ENCODE peak calls at places on chromosomes 13 and 19, in seven cellular contexts. H, K, F, S, X, E and P are unnamed samples.

GRCh38 chr13:90233933-90234672 is 1113.4 kb upstream of the MIR17HG start:
- DNase-seq in E (no peak), H (no peak), F (no peak), S (no peak), K (no peak), X (no peak), P (no peak)

GRCh38 chr19:35592226-35592625 is 6.3 kb downstream of the PMIS2 start:
- DNase-seq in S (peak), X (peak), E (peak), H (peak), F (peak), K (peak), P (no peak)

GRCh38 chr13:20994441-20994821 is 67.0 kb downstream of the LATS2 start:
- DNase-seq in F (no peak), H (no peak), X (no peak), S (no peak), K (no peak), E (no peak), P (no peak)

GRCh38 chr19:10194500-10195198 is at the start of gene DNMT1:
- DNase-seq in F (peak), X (peak), K (peak), E (peak), H (peak), S (peak), P (peak)

GRCh38 chr13:72986197-72986596 is 72.6 kb upstream of the KLF5 start:
- DNase-seq in E (no peak), H (no peak), S (no peak), X (no peak), K (no peak), F (no peak), P (no peak)

GRCh38 chr13:113542751-113543424 is 41.7 kb upstream of the TFDP1 start:
- DNase-seq in X (no peak), F (no peak), E (no peak), S (no peak), H (no peak), K (no peak), P (no peak)

GRCh38 chr13:65034266-65034665 is 2195.9 kb downstream of the PCDH9 start:
- DNase-seq in H (no peak), F (peak), K (no peak), S (no peak), X (no peak), E (no peak), P (no peak)

GRCh38 chr13:98397221-98397620 is 179.7 kb downstream of the STK24 start:
- DNase-seq in E (no peak), H (no peak), F (no peak), X (no peak), S (no peak), K (no peak), P (no peak)

GRCh38 chr19:41937525-41937924 is 9.3 kb upstream of the ERFL start:
- DNase-seq in X (no peak), F (no peak), K (no peak), E (no peak), H (no peak), S (no peak), P (no peak)

GRCh38 chr19:41936961-41937360 is 8.7 kb upstream of the ERFL start:
- DNase-seq in H (no peak), F (no peak), K (no peak), X (no peak), E (no peak), S (no peak), P (no peak)

GRCh38 chr19:41934849-41935374 is 6.7 kb upstream of the ERFL start:
- DNase-seq in S (peak), E (peak), H (peak), X (peak), F (peak), K (peak), P (no peak)

GRCh38 chr19:41935781-41936415 is 7.6 kb upstream of the ERFL start:
- DNase-seq in H (no peak), K (no peak), F (no peak), E (no peak), X (no peak), S (no peak), P (no peak)

GRCh38 chr19:41936416-41936850 is 8.2 kb upstream of the ERFL start:
- DNase-seq in H (no peak), E (no peak), F (no peak), K (no peak), S (no peak), X (no peak), P (no peak)
- TF ChIP-seq YY1 in H (no peak), E (no peak), F (no peak), K (no peak), S (no peak), X (no peak), P (no peak)

DNA sequence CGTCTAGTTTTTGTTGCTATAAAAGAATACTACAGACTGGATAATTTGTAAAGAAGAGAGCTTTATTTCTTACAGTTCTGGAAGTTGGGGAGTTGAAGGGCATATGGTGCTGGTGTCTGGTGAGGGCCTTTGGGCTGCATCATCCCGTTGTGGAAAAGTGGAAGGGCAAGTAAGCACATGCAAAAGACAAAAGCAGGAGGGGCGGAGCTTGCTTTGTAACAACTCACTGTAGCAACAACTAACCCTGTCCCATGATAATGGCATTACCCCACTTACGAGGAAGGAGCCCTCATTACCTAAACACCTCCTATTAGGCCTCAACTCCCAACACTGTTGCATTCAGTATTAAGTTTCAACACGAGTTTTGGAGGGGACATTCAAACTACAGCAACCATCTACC is 7.2 kb upstream of the DNAJC15 start:
- DNase-seq in K (no peak), X (no peak), F (no peak), H (no peak), E (no peak), S (no peak), P (no peak)
- TF ChIP-seq YY1 in K (no peak), X (no peak), F (no peak), H (no peak), E (no peak), S (no peak), P (no peak)

GRCh38 chr19:4310247-4311121 is 6.1 kb downstream of the FSD1 start:
- DNase-seq in X (no peak), F (peak), H (peak), K (peak), S (peak), E (peak), P (no peak)
- TF ChIP-seq YY1 in X (no peak), F (no peak), H (no peak), K (no peak), S (no peak), E (peak), P (no peak)

GRCh38 chr13:45847554-45848224 is 3.9 kb downstream of the SIAH3 start:
- DNase-seq in X (no peak), H (no peak), S (no peak), E (no peak), F (no peak), K (no peak), P (no peak)
- TF ChIP-seq YY1 in X (no peak), H (no peak), S (no peak), E (no peak), F (no peak), K (no peak), P (no peak)

GRCh38 chr19:54469496-54469934 is 3.6 kb downstream of the CDC42EP5 start:
- DNase-seq in S (no peak), X (no peak), E (no peak), F (no peak), K (peak), H (no peak), P (no peak)
- TF ChIP-seq YY1 in S (no peak), X (no peak), E (no peak), F (no peak), K (no peak), H (no peak), P (no peak)